ENCODE peak calls at places on chromosomes 12 and 14, in four cellular contexts. C is K562, M is GM12878, H is HepG2. B is an unnamed sample.

GRCh38 chr14:91416744-91417133 is 881 bp downstream of the CCDC88C start:
- DNase-seq in C (peak), M (no peak), H (no peak), B (peak)

GRCh38 chr12:110581951-110582285 is 1.2 kb downstream of the PPTC7 start:
- DNase-seq in C (peak), M (no peak), H (no peak), B (peak)

GRCh38 chr12:49750027-49750977 is 8.9 kb downstream of the TMBIM6 start:
- DNase-seq in C (peak), M (peak), H (peak), B (peak)

GRCh38 chr14:58722433-58722832 is 84.7 kb downstream of the DACT1 start:
- DNase-seq in C (no peak), M (no peak), H (no peak), B (no peak)

GRCh38 chr14:93962701-93963601 is 13.4 kb downstream of the ASB2 start:
- DNase-seq in C (no peak), M (peak), H (no peak), B (no peak)

GRCh38 chr12:43105426-43105981 is 446.5 kb downstream of the ADAMTS20 start:
- DNase-seq in C (no peak), M (no peak), H (no peak), B (no peak)

GRCh38 chr12:103247531-103247930 is 248.2 kb downstream of the C12orf42 start:
- DNase-seq in C (no peak), M (no peak), H (no peak), B (no peak)

GRCh38 chr14:73943083-73943482 is 6.8 kb downstream of the FAM161B start:
- DNase-seq in C (no peak), M (no peak), H (peak), B (no peak)

GRCh38 chr12:96720363-96720705 is 186.7 kb upstream of the NEDD1 start:
- DNase-seq in C (no peak), M (no peak), H (no peak), B (peak)

GRCh38 chr14:101544550-101544949 is 16.7 kb upstream of the DIO3 start:
- DNase-seq in C (peak), M (no peak), H (no peak), B (no peak)

GRCh38 chr14:102717211-102717610 is 60.0 kb upstream of the TRAF3 start:
- DNase-seq in C (peak), M (no peak), H (no peak), B (no peak)

GRCh38 chr12:112813836-112814235 is 22.3 kb downstream of the RPH3A start:
- DNase-seq in C (no peak), M (no peak), H (no peak), B (no peak)

GRCh38 chr12:9943244-9943643 is 11.1 kb upstream of the CLEC2A start:
- DNase-seq in C (no peak), M (no peak), H (no peak), B (peak)

GRCh38 chr12:132282950-132283771 is 46.2 kb downstream of the GALNT9 start:
- DNase-seq in C (no peak), M (no peak), H (no peak), B (peak)

GRCh38 chr12:40898505-40898904 is 206.3 kb downstream of the CNTN1 start:
- DNase-seq in C (no peak), M (no peak), H (no peak), B (no peak)

GRCh38 chr14:26528415-26529182 is 69.2 kb downstream of the NOVA1 start:
- DNase-seq in C (no peak), M (no peak), H (no peak), B (no peak)

GRCh38 chr12:111781085-111781658 is 14.4 kb downstream of the ALDH2 start:
- DNase-seq in C (no peak), M (no peak), H (no peak), B (no peak)

GRCh38 chr12:111783046-111783445 is 16.3 kb downstream of the ALDH2 start:
- DNase-seq in C (no peak), M (no peak), H (no peak), B (no peak)

GRCh38 chr12:111777345-111778045 is 10.8 kb downstream of the ALDH2 start:
- DNase-seq in C (no peak), M (no peak), H (peak), B (no peak)

GRCh38 chr12:111780166-111780565 is 13.4 kb downstream of the ALDH2 start:
- DNase-seq in C (no peak), M (no peak), H (no peak), B (no peak)

DNA sequence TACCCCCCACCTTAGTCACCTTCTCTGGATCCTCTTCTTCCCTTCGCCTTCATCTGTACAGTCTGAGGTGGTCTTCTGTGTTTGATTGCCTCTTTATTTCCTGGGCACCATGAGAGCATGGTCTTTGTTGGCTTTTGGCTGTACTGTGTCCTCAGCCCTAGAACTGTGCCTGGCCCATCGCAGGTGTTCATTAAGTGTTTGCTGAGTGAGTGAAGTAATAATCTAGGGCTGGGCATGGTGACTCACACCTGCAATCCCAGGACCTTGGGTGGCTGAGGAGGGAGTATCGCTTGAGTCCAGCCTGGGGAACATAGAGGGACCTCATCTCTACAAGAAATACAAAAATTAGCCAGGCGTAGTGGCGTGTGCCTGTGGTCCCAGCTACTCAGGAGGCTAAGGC is 13.9 kb downstream of the ALDH2 start:
- DNase-seq in C (no peak), M (no peak), H (no peak), B (no peak)
- TF ChIP-seq JUNB in C (no peak), M (no peak), H (no peak), B (no peak)

DNA sequence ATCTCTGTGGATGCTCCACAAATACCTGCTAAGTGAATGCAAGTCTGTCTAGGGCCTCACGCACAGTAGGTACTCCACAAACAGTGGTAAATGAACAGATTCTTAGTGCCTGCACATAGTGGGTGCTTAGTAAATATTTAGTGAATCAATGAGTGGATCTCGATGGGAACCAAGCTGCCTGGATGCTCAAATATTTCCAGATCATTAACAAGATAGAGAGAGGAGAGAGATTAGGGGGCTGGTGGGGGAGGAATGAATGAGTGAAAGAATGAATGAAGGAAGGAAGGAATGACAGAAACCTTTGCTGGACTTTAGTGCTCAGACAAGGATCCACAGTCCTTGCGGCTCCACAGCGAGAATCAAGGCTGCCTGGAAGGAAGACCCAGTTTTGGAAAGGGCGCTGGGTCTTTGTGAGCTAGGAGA is 118.2 kb downstream of the SCARB1 start:
- DNase-seq in C (no peak), M (no peak), H (no peak), B (no peak)
- H2AFZ ChIP-seq in C (peak), M (no peak), H (no peak), B (peak)

DNA sequence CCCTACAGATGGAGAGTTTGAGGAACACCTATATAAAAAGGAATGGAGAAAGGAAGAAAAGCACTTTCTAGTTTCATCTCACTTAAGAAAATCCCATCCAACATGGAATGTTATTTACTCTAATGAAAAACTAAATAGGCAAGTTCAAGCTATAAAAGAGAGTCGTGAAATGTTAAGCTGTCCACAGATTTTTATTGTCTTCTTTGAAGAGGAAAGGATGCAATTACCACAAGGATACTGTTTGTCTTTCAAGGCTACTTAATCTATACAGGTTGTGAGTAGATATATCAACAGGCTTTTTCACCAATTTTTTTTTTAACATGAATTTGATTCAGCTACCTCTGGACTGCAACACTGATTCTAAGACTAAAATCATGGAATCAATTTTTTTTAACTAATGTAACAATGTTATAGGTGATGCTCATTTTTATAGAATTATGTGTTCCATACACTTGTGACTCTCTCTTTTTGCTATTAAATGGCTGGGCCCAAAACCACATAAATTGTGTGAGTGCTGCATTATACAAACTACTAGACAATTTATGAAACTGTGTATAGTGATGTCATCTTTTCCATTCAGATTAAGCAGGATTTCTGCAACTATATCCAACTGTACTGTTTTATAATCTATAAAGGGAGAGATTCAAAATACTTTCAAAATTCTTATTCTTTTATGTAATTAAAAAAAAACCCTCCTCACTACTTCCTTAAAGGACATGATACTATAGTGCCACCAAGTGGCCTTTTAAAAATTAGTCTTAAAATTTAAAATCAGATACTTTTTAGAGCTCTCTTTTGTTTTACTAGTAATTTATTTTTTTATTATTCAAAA is 26.7 kb upstream of the BMAL2 start:
- DNase-seq in C (peak), M (no peak), H (peak), B (peak)
- H3K27ac ChIP-seq in C (no peak), M (no peak), H (no peak), B (no peak)

DNA sequence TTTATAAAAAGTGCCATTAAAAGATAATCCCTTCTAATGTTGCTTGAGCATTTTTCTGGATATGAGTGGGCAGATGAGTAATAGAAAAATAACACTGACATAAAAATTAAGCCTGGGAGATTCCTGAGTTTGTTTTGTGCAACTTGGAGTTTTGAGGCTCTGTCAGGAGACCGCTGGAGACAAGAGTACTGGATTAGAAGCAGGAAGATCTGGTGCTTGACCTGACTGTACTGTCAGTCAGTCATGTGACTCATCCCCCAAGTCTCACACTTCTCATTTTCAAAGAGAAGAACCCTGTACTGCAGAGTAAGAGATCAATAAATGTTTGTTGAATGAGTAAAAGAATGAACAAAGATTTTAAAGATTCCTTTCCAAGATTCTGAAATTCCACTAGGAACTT is 29.4 kb downstream of the ANO4 start:
- DNase-seq in C (no peak), M (no peak), H (no peak), B (no peak)
- TF ChIP-seq JUNB in C (no peak), M (no peak), H (no peak), B (no peak)

GRCh38 chr14:64880382-64881121 is 845 bp upstream of the SPTB start:
- DNase-seq in C (peak), M (no peak), H (no peak), B (peak)
- H2AFZ ChIP-seq in C (peak), M (peak), H (no peak), B (peak)

GRCh38 chr14:105481886-105482454 is 4.7 kb upstream of the CRIP1 start:
- DNase-seq in C (peak), M (peak), H (peak), B (peak)

GRCh38 chr14:105482486-105483110 is 4.1 kb upstream of the CRIP1 start:
- DNase-seq in C (no peak), M (no peak), H (no peak), B (no peak)

GRCh38 chr14:105484997-105485393 is 1.7 kb upstream of the CRIP1 start:
- DNase-seq in C (no peak), M (no peak), H (no peak), B (no peak)

GRCh38 chr14:105484069-105484996 is 2.4 kb upstream of the CRIP1 start:
- DNase-seq in C (no peak), M (no peak), H (no peak), B (no peak)

GRCh38 chr14:105483300-105484068 is 3.2 kb upstream of the CRIP1 start:
- DNase-seq in C (no peak), M (no peak), H (no peak), B (no peak)
- H3K27ac ChIP-seq in C (no peak), M (no peak), H (no peak), B (no peak)

GRCh38 chr14:95523051-95523817 is 6.8 kb upstream of the SYNE3 start:
- DNase-seq in C (peak), M (no peak), H (peak), B (no peak)
- TF ChIP-seq JUNB in C (no peak), M (no peak), H (no peak), B (no peak)

GRCh38 chr14:50010752-50011151 is 105.6 kb downstream of the VCPKMT start:
- DNase-seq in C (no peak), M (no peak), H (no peak), B (no peak)
- H2AFZ ChIP-seq in C (no peak), M (no peak), H (no peak), B (peak)

GRCh38 chr14:99971087-99971928 is 93.9 kb upstream of the EVL start:
- DNase-seq in C (peak), M (no peak), H (peak), B (peak)
- H3K27ac ChIP-seq in C (peak), M (no peak), H (peak), B (no peak)